ENCODE peak calls at places on chromosomes 4 and X, in six cellular contexts. Y, I, U, R, V and D are unnamed samples.

GRCh38 chr4:1384675-1385372 is 21.4 kb downstream of the NKX1-1 start:
- DNase-seq in Y (no peak), I (no peak), U (no peak), R (no peak), V (no peak), D (no peak)

GRCh38 chr4:71771613-71772012 is 12.3 kb downstream of the GC start:
- DNase-seq in Y (no peak), I (no peak), U (no peak), R (no peak), V (no peak), D (no peak)

GRCh38 chr4:31741321-31741720 is 1021.2 kb downstream of the PCDH7 start:
- DNase-seq in Y (no peak), I (no peak), U (no peak), R (no peak), V (peak), D (no peak)

GRCh38 chr4:1856920-1857699 is 1.2 kb upstream of the LETM1 start:
- DNase-seq in Y (no peak), I (peak), U (no peak), R (no peak), V (no peak), D (no peak)

GRCh38 chrX:25014366-25014838 is 1.4 kb downstream of the ARX start:
- DNase-seq in Y (no peak), I (no peak), U (no peak), R (no peak), V (no peak), D (no peak)

GRCh38 chr4:906311-907102 is 25.6 kb downstream of the GAK start:
- DNase-seq in Y (no peak), I (no peak), U (no peak), R (no peak), V (no peak), D (no peak)

GRCh38 chrX:4263005-4263404 is 549.6 kb upstream of the PRKX start:
- DNase-seq in Y (no peak), I (no peak), U (no peak), R (no peak), V (no peak), D (no peak)

GRCh38 chrX:121013897-121014455 is 28.4 kb upstream of the CT47A1 start:
- DNase-seq in Y (no peak), I (peak), U (no peak), R (no peak), V (no peak), D (no peak)

GRCh38 chr4:16837475-16837874 is 61.0 kb downstream of the LDB2 start:
- DNase-seq in Y (no peak), I (no peak), U (no peak), R (no peak), V (no peak), D (no peak)

GRCh38 chr4:75723802-75724065 is 643 bp upstream of the USO1 start:
- DNase-seq in Y (no peak), I (no peak), U (no peak), R (no peak), V (no peak), D (no peak)
- H2AFZ ChIP-seq in Y (no peak), I (no peak), U (peak), R (no peak), V (no peak), D (peak)

DNA sequence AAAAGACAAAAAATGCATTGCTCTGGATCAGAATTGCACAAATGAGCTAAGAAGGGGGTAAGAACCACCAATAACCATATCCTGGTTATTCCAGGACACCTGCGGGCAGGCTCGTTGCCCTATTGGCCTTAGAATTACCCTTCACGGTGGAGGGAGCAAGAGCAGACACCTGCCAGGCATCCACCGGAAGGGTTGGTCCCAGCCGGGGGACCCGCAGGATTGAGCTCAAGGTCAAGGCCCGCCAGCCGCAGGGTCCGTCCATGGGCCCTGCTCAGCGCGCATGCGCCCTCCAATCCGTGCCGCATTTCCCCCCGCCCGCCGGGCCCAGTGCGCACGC is 575 bp downstream of the SLC25A6 start:
- DNase-seq in Y (no peak), I (peak), U (peak), R (peak), V (no peak), D (no peak)
- H2AK5ac ChIP-seq in Y (no peak), I (peak), U (no peak), R (no peak), V (no peak), D (peak)

DNA sequence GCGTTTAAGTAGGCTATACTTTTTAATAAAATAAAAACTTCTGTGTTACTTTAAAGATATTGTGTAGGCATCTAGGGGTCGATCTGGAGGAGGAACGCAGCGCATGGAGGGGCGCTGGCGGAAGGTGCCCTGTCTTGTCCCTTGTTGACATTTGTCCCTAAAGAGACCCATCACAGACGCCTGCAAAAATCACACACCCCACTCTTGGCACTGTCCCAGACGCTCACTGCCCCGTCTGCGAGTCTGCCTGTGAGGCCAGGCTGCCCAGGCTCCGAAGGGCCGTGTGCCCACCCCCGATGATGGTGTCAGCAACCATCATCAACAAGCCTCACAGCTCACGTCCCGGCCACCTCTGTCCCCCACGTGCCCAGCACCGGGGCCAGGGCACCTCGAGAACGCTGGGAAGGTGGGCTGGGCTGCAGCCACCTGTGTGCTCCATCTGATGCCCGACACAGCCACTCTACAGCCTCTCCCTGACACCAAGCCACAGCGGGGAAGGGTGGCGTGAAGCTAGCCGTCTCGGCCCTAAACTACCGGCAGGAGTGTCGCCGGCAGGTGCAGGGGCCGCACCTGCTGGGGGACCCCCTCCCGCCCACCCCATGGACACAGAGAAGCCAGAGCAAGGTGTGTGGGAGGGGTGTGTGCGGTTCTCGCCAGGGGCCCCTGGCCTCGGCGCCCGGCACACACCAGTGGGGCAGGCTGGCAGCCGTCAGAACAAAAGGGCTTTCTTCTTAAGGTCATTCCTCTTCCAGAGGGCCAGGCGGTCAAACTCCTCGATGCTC is 26.8 kb upstream of the AFAP1 start:
- DNase-seq in Y (no peak), I (no peak), U (no peak), R (no peak), V (no peak), D (no peak)
- H2AFZ ChIP-seq in Y (no peak), I (no peak), U (peak), R (no peak), V (no peak), D (no peak)

GRCh38 chrX:51893931-51894696 is 691 bp downstream of the MAGED1 start:
- DNase-seq in Y (no peak), I (no peak), U (peak), R (no peak), V (peak), D (peak)

GRCh38 chrX:51891821-51892551 is 1.4 kb upstream of the MAGED1 start:
- DNase-seq in Y (no peak), I (peak), U (no peak), R (no peak), V (peak), D (peak)

GRCh38 chrX:51892921-51893745 is at the start of gene MAGED1:
- DNase-seq in Y (peak), I (peak), U (peak), R (peak), V (peak), D (peak)

GRCh38 chrX:51891245-51891644 is 2.2 kb upstream of the MAGED1 start:
- DNase-seq in Y (no peak), I (no peak), U (no peak), R (no peak), V (no peak), D (no peak)

DNA sequence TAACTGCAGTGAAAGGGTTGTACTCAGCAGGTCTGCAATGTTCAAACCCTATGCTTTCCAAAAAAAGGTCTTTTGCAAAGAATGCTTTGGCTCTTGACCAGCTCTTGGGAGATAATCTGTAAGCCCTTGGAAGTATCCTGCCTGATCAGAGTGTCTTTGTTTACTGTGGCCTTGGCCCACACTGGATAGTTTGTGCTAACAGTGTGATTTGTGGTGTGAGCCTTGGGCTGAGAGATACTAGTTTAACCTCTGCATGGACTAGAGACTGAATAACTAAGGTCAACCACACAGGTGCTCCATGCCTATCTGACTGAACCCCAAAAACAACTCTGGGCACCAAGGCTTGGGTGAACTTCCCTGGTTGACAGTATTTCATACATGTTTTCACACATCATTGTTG is 3.6 kb upstream of the MAGED1 start:
- DNase-seq in Y (no peak), I (no peak), U (no peak), R (no peak), V (no peak), D (no peak)
- H2AK5ac ChIP-seq in Y (no peak), I (no peak), U (no peak), R (no peak), V (no peak), D (no peak)